ENCODE peak calls at places on chromosomes 12 and 14, in ten cellular contexts. One of them, this sample, is unnamed.

GRCh38 chr14:25431211-25432076 is 381.5 kb upstream of the STXBP6 start:
- DNase-seq in IMR-90: no peak
- DNase-seq in SIG-M5: no peak
- DNase-seq in spleen: no peak
- DNase-seq in choroid plexus epithelial cell: peak
- DNase-seq in anterior cingulate cortex: no peak
- DNase-seq in stimulated activated CD8-positive, alpha-beta memory T cell treated with anti-CD3 and anti-CD28 coated beads, Interleukin-2, amount 100 ng/mL, for 48 hours: no peak
- DNase-seq in ELR: peak
- DNase-seq in lower leg skin: no peak
- DNase-seq in upper lobe of right lung: no peak
- DNase-seq in this sample: peak

GRCh38 chr14:36784541-36784940 is 122.9 kb downstream of the PAX9 start:
- DNase-seq in IMR-90: peak
- DNase-seq in SIG-M5: no peak
- DNase-seq in spleen: no peak
- DNase-seq in choroid plexus epithelial cell: no peak
- DNase-seq in anterior cingulate cortex: no peak
- DNase-seq in stimulated activated CD8-positive, alpha-beta memory T cell treated with anti-CD3 and anti-CD28 coated beads, Interleukin-2, amount 100 ng/mL, for 48 hours: no peak
- DNase-seq in ELR: peak
- DNase-seq in lower leg skin: no peak
- DNase-seq in upper lobe of right lung: no peak
- DNase-seq in this sample: no peak

GRCh38 chr14:29016050-29016900 is 249.7 kb downstream of the FOXG1 start:
- DNase-seq in IMR-90: peak
- DNase-seq in SIG-M5: no peak
- DNase-seq in spleen: no peak
- DNase-seq in choroid plexus epithelial cell: peak
- DNase-seq in anterior cingulate cortex: peak
- DNase-seq in stimulated activated CD8-positive, alpha-beta memory T cell treated with anti-CD3 and anti-CD28 coated beads, Interleukin-2, amount 100 ng/mL, for 48 hours: peak
- DNase-seq in ELR: peak
- DNase-seq in lower leg skin: no peak
- DNase-seq in upper lobe of right lung: peak
- DNase-seq in this sample: peak

GRCh38 chr12:1800646-1801284 is 19.6 kb upstream of the LRTM2 start:
- DNase-seq in IMR-90: peak
- DNase-seq in SIG-M5: no peak
- DNase-seq in spleen: peak
- DNase-seq in choroid plexus epithelial cell: peak
- DNase-seq in anterior cingulate cortex: no peak
- DNase-seq in stimulated activated CD8-positive, alpha-beta memory T cell treated with anti-CD3 and anti-CD28 coated beads, Interleukin-2, amount 100 ng/mL, for 48 hours: no peak
- DNase-seq in ELR: peak
- DNase-seq in lower leg skin: peak
- DNase-seq in upper lobe of right lung: peak
- DNase-seq in this sample: no peak

GRCh38 chr12:6752181-6752930 is 585 bp downstream of the MLF2 start:
- DNase-seq in IMR-90: peak
- DNase-seq in SIG-M5: no peak
- DNase-seq in spleen: no peak
- DNase-seq in choroid plexus epithelial cell: peak
- DNase-seq in anterior cingulate cortex: peak
- DNase-seq in stimulated activated CD8-positive, alpha-beta memory T cell treated with anti-CD3 and anti-CD28 coated beads, Interleukin-2, amount 100 ng/mL, for 48 hours: no peak
- DNase-seq in ELR: peak
- DNase-seq in lower leg skin: peak
- DNase-seq in upper lobe of right lung: no peak
- DNase-seq in this sample: peak

GRCh38 chr14:49512147-49512551 is 74.0 kb downstream of the RPS29 start:
- DNase-seq in IMR-90: peak
- DNase-seq in SIG-M5: no peak
- DNase-seq in spleen: no peak
- DNase-seq in choroid plexus epithelial cell: peak
- DNase-seq in anterior cingulate cortex: no peak
- DNase-seq in stimulated activated CD8-positive, alpha-beta memory T cell treated with anti-CD3 and anti-CD28 coated beads, Interleukin-2, amount 100 ng/mL, for 48 hours: no peak
- DNase-seq in ELR: peak
- DNase-seq in lower leg skin: no peak
- DNase-seq in upper lobe of right lung: no peak
- DNase-seq in this sample: peak

GRCh38 chr14:44962573-44963528 is 861 bp downstream of the TOGARAM1 start:
- DNase-seq in IMR-90: peak
- DNase-seq in SIG-M5: no peak
- DNase-seq in spleen: peak
- DNase-seq in choroid plexus epithelial cell: peak
- DNase-seq in anterior cingulate cortex: peak
- DNase-seq in stimulated activated CD8-positive, alpha-beta memory T cell treated with anti-CD3 and anti-CD28 coated beads, Interleukin-2, amount 100 ng/mL, for 48 hours: peak
- DNase-seq in ELR: peak
- DNase-seq in lower leg skin: peak
- DNase-seq in upper lobe of right lung: peak
- DNase-seq in this sample: peak

GRCh38 chr12:120700863-120701262 is 9.4 kb upstream of the UNC119B start:
- DNase-seq in IMR-90: no peak
- DNase-seq in SIG-M5: no peak
- DNase-seq in spleen: no peak
- DNase-seq in choroid plexus epithelial cell: no peak
- DNase-seq in anterior cingulate cortex: no peak
- DNase-seq in stimulated activated CD8-positive, alpha-beta memory T cell treated with anti-CD3 and anti-CD28 coated beads, Interleukin-2, amount 100 ng/mL, for 48 hours: no peak
- DNase-seq in ELR: no peak
- DNase-seq in lower leg skin: no peak
- DNase-seq in upper lobe of right lung: no peak
- DNase-seq in this sample: no peak

GRCh38 chr14:90811641-90812040 is 4.6 kb downstream of the TTC7B start:
- DNase-seq in IMR-90: no peak
- DNase-seq in SIG-M5: no peak
- DNase-seq in spleen: no peak
- DNase-seq in choroid plexus epithelial cell: no peak
- DNase-seq in anterior cingulate cortex: no peak
- DNase-seq in stimulated activated CD8-positive, alpha-beta memory T cell treated with anti-CD3 and anti-CD28 coated beads, Interleukin-2, amount 100 ng/mL, for 48 hours: no peak
- DNase-seq in ELR: no peak
- DNase-seq in lower leg skin: no peak
- DNase-seq in upper lobe of right lung: no peak
- DNase-seq in this sample: no peak

This sample was measured in fibroblast of pulmonary artery.